ENCODE peak calls at places on chromosomes 11 and 22, in ten cellular contexts. Q is suprapubic skin, O is MM.1S, P is neuronal stem cell, F is colonic mucosa, S is HAP-1, M is A549, X is OCI-LY7, A is kidney, W is vagina. Z is an unnamed sample. For H3K4me1, the result is how much of the 10 kb centered on the place peaks cover.

GRCh38 chr11:126489791-126490190 is 134.3 kb downstream of the ST3GAL4 start:
- DNase-seq in P (no peak), W (no peak), S (peak), Q (no peak), M (no peak), X (no peak), A (no peak), F (no peak), O (no peak), Z (no peak)

GRCh38 chr11:128859563-128860441 is 7.3 kb downstream of the KCNJ1 start:
- DNase-seq in Q (no peak), A (peak), M (peak), X (peak), F (peak), P (peak), O (peak), S (peak), W (no peak), Z (peak)

GRCh38 chr11:118202599-118203422 is 22.0 kb downstream of the JAML start:
- DNase-seq in W (no peak), M (no peak), P (no peak), Q (no peak), A (no peak), O (no peak), X (no peak), F (peak), S (no peak), Z (no peak)

GRCh38 chr11:107251298-107251697 is 206.3 kb downstream of the CWF19L2 start:
- DNase-seq in S (no peak), P (no peak), W (no peak), F (no peak), O (no peak), Q (no peak), X (no peak), A (no peak), M (no peak), Z (no peak)

GRCh38 chr11:10301656-10302293 is 3.1 kb upstream of the ADM start:
- DNase-seq in Q (no peak), W (no peak), S (no peak), X (no peak), F (no peak), M (no peak), O (no peak), P (no peak), A (no peak), Z (no peak)

GRCh38 chr11:47443817-47444216 is 5.1 kb downstream of the RAPSN start:
- DNase-seq in X (no peak), S (no peak), W (no peak), O (no peak), P (no peak), F (no peak), Q (no peak), A (no peak), M (no peak), Z (no peak)

GRCh38 chr11:119062779-119063178 is 4.8 kb upstream of the VPS11 start:
- DNase-seq in Q (no peak), M (no peak), W (no peak), X (no peak), F (peak), O (no peak), S (no peak), P (no peak), A (no peak), Z (no peak)

GRCh38 chr11:80638296-80638695 is 1197.5 kb upstream of the TENM4 start:
- DNase-seq in A (no peak), P (no peak), X (no peak), S (peak), F (no peak), O (peak), M (no peak), Q (no peak), W (no peak), Z (no peak)

GRCh38 chr11:26704249-26704648 is 17.6 kb downstream of the SLC5A12 start:
- DNase-seq in O (no peak), M (no peak), F (peak), Q (no peak), X (no peak), A (no peak), W (no peak), S (no peak), P (no peak), Z (no peak)

GRCh38 chr11:15170170-15170569 is 55.4 kb downstream of the INSC start:
- DNase-seq in P (no peak), O (no peak), W (no peak), S (no peak), Q (no peak), M (no peak), A (no peak), F (no peak), X (no peak), Z (no peak)

GRCh38 chr22:46272762-46273431 is 5.1 kb downstream of the TTC38 start:
- DNase-seq in Q (peak), P (no peak), X (no peak), S (no peak), M (no peak), O (no peak), A (peak), F (no peak), W (no peak), Z (no peak)

GRCh38 chr11:11844272-11844671 is 2.5 kb downstream of the USP47 start:
- DNase-seq in A (no peak), M (no peak), Q (no peak), X (no peak), W (no peak), P (no peak), F (no peak), S (no peak), O (no peak), Z (no peak)

GRCh38 chr22:27270818-27271510 is 530.6 kb downstream of the MN1 start:
- DNase-seq in S (no peak), A (no peak), P (no peak), X (no peak), O (no peak), M (no peak), W (no peak), F (no peak), Q (no peak), Z (peak)

GRCh38 chr11:31817621-31818493 is 6.7 kb upstream of the PAX6 start:
- DNase-seq in O (no peak), F (no peak), W (peak), X (no peak), S (no peak), Q (no peak), P (peak), M (no peak), A (peak), Z (peak)

GRCh38 chr22:48238018-48238915 is 1475.8 kb downstream of the TBC1D22A start:
- DNase-seq in Q (no peak), W (peak), A (no peak), M (no peak), X (no peak), P (no peak), S (no peak), F (no peak), O (no peak), Z (no peak)

GRCh38 chr22:41636467-41636866 is 15.4 kb downstream of the XRCC6 start:
- DNase-seq in Q (no peak), M (no peak), A (no peak), F (no peak), W (no peak), P (no peak), X (no peak), O (no peak), S (no peak), Z (no peak)

GRCh38 chr11:68313574-68314202 is 1.3 kb downstream of the LRP5 start:
- DNase-seq in O (no peak), F (no peak), S (peak), A (no peak), Q (no peak), X (no peak), P (no peak), M (no peak), W (no peak), Z (peak)

GRCh38 chr11:119149371-119150275 is 771 bp downstream of the ABCG4 start:
- DNase-seq in X (no peak), S (peak), A (peak), P (peak), M (no peak), Q (no peak), F (no peak), O (no peak), W (no peak), Z (peak)

GRCh38 chr11:67563354-67564114 is 20.1 kb upstream of the GSTP1 start:
- DNase-seq in O (no peak), Q (no peak), F (peak), M (no peak), P (no peak), X (no peak), S (peak), A (no peak), W (no peak), Z (no peak)

GRCh38 chr11:56843816-56844215 is 95.3 kb upstream of the OR9G4 start:
- DNase-seq in Q (no peak), S (no peak), F (no peak), O (no peak), W (no peak), A (no peak), X (no peak), M (no peak), P (no peak), Z (no peak)

GRCh38 chr11:101046947-101047346 is 82.7 kb downstream of the PGR start:
- DNase-seq in Q (no peak), M (no peak), W (no peak), A (no peak), S (no peak), O (no peak), X (no peak), P (no peak), F (no peak), Z (no peak)

GRCh38 chr11:110479445-110480101 is 49.8 kb downstream of the FDX1 start:
- DNase-seq in P (no peak), X (peak), O (no peak), S (no peak), F (no peak), M (no peak), Q (no peak), W (no peak), A (no peak), Z (no peak)

GRCh38 chr22:42856179-42856864 is 751 bp downstream of the ARFGAP3 start:
- DNase-seq in P (peak), F (peak), X (peak), M (no peak), A (peak), W (no peak), O (peak), Q (peak), S (peak), Z (peak)

GRCh38 chr11:15967966-15968365 is 388.4 kb downstream of the SOX6 start:
- DNase-seq in F (no peak), A (no peak), P (no peak), M (no peak), S (no peak), W (no peak), X (no peak), O (no peak), Q (no peak), Z (no peak)

GRCh38 chr11:75509201-75509600 is 16.5 kb downstream of the GDPD5 start:
- DNase-seq in F (no peak), M (no peak), O (no peak), P (no peak), S (no peak), A (no peak), W (no peak), Q (no peak), X (peak), Z (no peak)

GRCh38 chr11:70871881-70872280 is 380.5 kb downstream of the SHANK2 start:
- DNase-seq in A (peak), Q (no peak), W (no peak), O (no peak), S (no peak), F (no peak), M (no peak), P (no peak), X (no peak), Z (no peak)

GRCh38 chr11:10021563-10021962 is 272.5 kb downstream of the SBF2 start:
- DNase-seq in P (no peak), X (no peak), F (no peak), M (no peak), O (no peak), W (no peak), S (no peak), A (no peak), Q (no peak), Z (no peak)

GRCh38 chr22:37199839-37200161 is 11.8 kb upstream of the C1QTNF6 start:
- DNase-seq in A (no peak), P (no peak), X (no peak), M (peak), S (no peak), F (peak), O (no peak), W (no peak), Q (no peak), Z (no peak)

GRCh38 chr11:129295746-129296145 is 79.9 kb upstream of the BARX2 start:
- DNase-seq in P (no peak), S (no peak), O (no peak), M (no peak), X (no peak), Q (no peak), A (no peak), F (no peak), W (no peak), Z (no peak)

GRCh38 chr11:3885855-3886254 is 30.4 kb downstream of the STIM1 start:
- DNase-seq in A (no peak), M (no peak), W (no peak), S (no peak), Q (no peak), P (no peak), X (no peak), F (no peak), O (no peak), Z (no peak)

GRCh38 chr22:23500508-23501208 is 79.4 kb downstream of the IGLL1 start:
- DNase-seq in W (no peak), A (peak), Q (peak), M (no peak), S (no peak), P (no peak), O (no peak), X (no peak), F (no peak), Z (no peak)

GRCh38 chr11:71481101-71481960 is 28.3 kb downstream of the NADSYN1 start:
- DNase-seq in W (no peak), Q (no peak), M (no peak), A (no peak), S (no peak), F (no peak), P (no peak), O (no peak), X (no peak), Z (no peak)

GRCh38 chr11:79439893-79440450 is 858 bp downstream of the TENM4 start:
- DNase-seq in F (peak), S (peak), A (peak), X (no peak), P (peak), Q (peak), W (no peak), M (no peak), O (no peak), Z (peak)

GRCh38 chr11:101860694-101861371 is 54.0 kb upstream of the CEP126 start:
- DNase-seq in F (peak), O (peak), W (no peak), A (peak), M (peak), S (peak), Q (no peak), X (peak), P (peak), Z (peak)

GRCh38 chr22:21585389-21585788 is 17.9 kb downstream of the UBE2L3 start:
- DNase-seq in S (no peak), X (no peak), Q (no peak), F (no peak), M (no peak), A (no peak), O (no peak), P (no peak), W (no peak), Z (no peak)

GRCh38 chr22:41782316-41782715 is 18.2 kb upstream of the CCDC134 start:
- DNase-seq in A (no peak), S (no peak), F (no peak), Q (no peak), P (no peak), O (no peak), W (no peak), M (no peak), X (no peak), Z (no peak)

GRCh38 chr22:45031629-45032403 is 22.0 kb upstream of the PHF21B start:
- DNase-seq in S (no peak), M (no peak), X (no peak), F (no peak), W (no peak), Q (no peak), O (no peak), P (no peak), A (no peak), Z (no peak)
- H3K4me3 ChIP-seq in S (no peak), M (no peak), X (no peak), F (no peak), W (no peak), Q (no peak), O (no peak), P (no peak), A (no peak), Z (no peak)

GRCh38 chr11:44943118-44943517 is 7.6 kb downstream of the TP53I11 start:
- DNase-seq in F (peak), A (peak), M (no peak), X (peak), O (no peak), P (no peak), W (no peak), Q (no peak), S (no peak), Z (no peak)
- H3K4me1 ChIP-seq in F (under half), A (under half), M (under half), X (under half), O (under half), P (under half), W (under half), Q (half or more), S (under half), Z (half or more)

GRCh38 chr22:50342651-50343540 is at the start of gene PPP6R2:
- DNase-seq in W (no peak), A (peak), S (peak), X (peak), Q (peak), F (peak), O (peak), M (no peak), P (peak), Z (peak)

GRCh38 chr22:50343541-50343935 is 411 bp downstream of the PPP6R2 start:
- DNase-seq in S (no peak), Q (no peak), A (no peak), M (no peak), W (no peak), P (no peak), O (no peak), F (no peak), X (no peak), Z (no peak)

GRCh38 chr22:50347157-50347556 is 4.0 kb downstream of the PPP6R2 start:
- DNase-seq in Q (no peak), M (no peak), A (peak), P (no peak), W (no peak), F (no peak), S (no peak), O (no peak), X (no peak), Z (no peak)

GRCh38 chr22:50348058-50348457 is 4.9 kb downstream of the PPP6R2 start:
- DNase-seq in S (no peak), Q (no peak), X (no peak), M (no peak), O (no peak), W (no peak), A (peak), F (no peak), P (no peak), Z (no peak)

GRCh38 chr22:50346415-50346945 is 3.4 kb downstream of the PPP6R2 start:
- DNase-seq in Q (no peak), O (no peak), P (no peak), W (no peak), S (no peak), A (peak), M (no peak), F (no peak), X (no peak), Z (peak)
- H3K4me3 ChIP-seq in Q (no peak), O (no peak), P (no peak), W (no peak), S (no peak), A (no peak), M (no peak), F (no peak), X (no peak), Z (no peak)

DNA sequence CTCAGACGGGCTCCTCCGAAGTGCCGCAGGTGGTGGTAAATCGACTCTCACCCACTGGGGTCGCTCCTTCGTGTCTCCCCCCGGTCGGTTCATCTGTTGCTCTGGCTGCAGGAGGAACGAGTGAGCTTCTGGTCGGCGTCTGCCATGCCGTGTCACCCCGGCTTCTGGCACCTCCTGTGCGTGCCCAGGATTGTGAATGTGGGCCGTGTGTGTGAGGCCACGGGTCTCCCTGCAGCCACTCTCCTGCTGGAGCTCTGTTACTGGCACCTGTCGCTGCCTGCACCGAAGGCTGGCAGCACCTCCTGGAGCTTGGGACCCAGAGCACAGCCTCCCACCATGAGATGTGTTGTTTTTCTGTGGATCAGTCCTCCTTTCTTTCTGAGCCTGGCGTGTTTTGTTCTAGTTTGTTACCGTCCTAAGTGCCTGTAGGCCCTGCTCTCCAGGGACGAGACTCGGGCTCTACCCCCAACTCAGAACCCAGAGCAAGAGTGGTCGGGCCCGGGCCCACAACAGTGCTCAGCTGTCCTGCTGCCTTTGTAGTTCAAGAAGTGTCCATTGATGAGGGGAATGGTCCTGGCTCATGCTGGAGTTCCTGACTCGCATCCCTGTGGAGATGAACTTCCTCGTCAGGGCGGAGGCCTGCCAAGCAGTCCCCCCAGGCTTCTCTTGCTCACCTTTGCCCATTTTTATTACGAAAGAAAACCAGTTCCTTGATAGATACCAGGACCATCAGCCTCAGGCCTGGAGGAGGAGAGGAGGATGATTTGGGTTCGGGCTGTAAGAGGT is 66.6 kb downstream of the MED15 start:
- DNase-seq in W (no peak), O (no peak), P (no peak), A (no peak), F (no peak), S (no peak), X (no peak), M (no peak), Q (no peak), Z (no peak)
- H3K4me1 ChIP-seq in W (under half), O (under half), P (under half), A (under half), F (under half), S (under half), X (under half), M (under half), Q (under half), Z (under half)

DNA sequence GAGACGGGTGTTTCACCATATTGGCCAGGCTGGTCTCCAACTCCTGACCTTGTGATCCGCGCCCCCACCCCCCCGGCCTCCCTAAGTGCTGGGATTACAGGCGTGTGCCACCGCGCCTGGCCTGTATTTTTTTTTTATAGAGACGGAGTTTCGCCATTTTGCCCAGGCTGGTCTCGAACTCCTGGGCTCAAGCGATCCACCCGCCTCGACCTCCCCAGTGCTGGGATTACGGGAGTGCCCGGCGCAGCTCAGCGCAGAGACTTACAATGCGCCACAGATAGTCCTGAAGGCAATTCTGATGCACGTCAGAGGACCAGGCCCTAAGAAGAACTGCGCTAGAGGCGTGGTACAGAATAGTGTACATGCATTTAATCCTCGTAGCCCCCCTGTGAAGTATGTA is 587 bp upstream of the VPS51 start:
- DNase-seq in W (no peak), Q (no peak), X (no peak), A (no peak), F (no peak), P (no peak), M (no peak), O (no peak), S (no peak), Z (no peak)
- H3K4me3 ChIP-seq in W (peak), Q (peak), X (peak), A (peak), F (peak), P (peak), M (no peak), O (peak), S (peak), Z (peak)

DNA sequence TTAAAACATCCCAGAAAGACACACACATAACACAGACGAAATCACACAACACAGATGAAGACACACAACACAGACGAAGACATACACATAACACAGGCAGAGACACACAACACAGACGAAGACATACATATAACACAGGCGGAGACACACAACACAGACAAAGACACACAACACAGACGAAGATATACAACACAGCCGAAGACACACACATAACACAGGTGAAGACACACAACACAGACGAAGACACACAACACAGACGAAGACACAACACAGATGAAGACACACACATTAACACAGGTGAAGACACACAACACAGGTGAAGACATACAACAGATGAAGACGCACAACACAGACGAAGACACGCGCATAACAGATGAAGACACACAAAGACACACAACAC is 4.8 kb upstream of the MOB2 start:
- DNase-seq in S (no peak), M (no peak), A (no peak), O (no peak), P (no peak), F (no peak), X (no peak), Q (no peak), W (no peak), Z (no peak)
- H3K4me1 ChIP-seq in S (under half), M (under half), A (under half), O (under half), P (under half), F (under half), X (under half), Q (under half), W (under half), Z (under half)

GRCh38 chr22:17119481-17120202 is 1.5 kb downstream of the TMEM121B start:
- DNase-seq in M (no peak), A (no peak), Q (no peak), W (no peak), X (no peak), F (peak), S (peak), P (no peak), O (no peak), Z (peak)
- H3K4me3 ChIP-seq in M (no peak), A (no peak), Q (peak), W (no peak), X (no peak), F (no peak), S (no peak), P (no peak), O (no peak), Z (no peak)

GRCh38 chr22:35842519-35842913 is 124.8 kb downstream of the APOL5 start:
- DNase-seq in M (no peak), P (no peak), S (no peak), Q (no peak), X (no peak), W (no peak), O (no peak), F (no peak), A (no peak), Z (no peak)
- H3K4me1 ChIP-seq in M (half or more), P (under half), S (under half), Q (under half), X (half or more), W (under half), O (under half), F (under half), A (under half), Z (under half)

Z was measured in neural progenitor cell.